ENCODE peak calls at places on chromosomes 1 and 21, in seven cellular contexts. L, P, N, Q, C, A and Z are unnamed samples.

GRCh38 chr1:35591211-35591610 is 18.1 kb downstream of the TFAP2E start:
- DNase-seq in L (no peak), A (no peak), P (no peak), N (no peak), C (no peak), Q (no peak), Z (no peak)

GRCh38 chr1:43172532-43172972 is 422 bp downstream of the CFAP57 start:
- DNase-seq in L (peak; percentile 89), A (peak; percentile 67), Q (peak; percentile 41), P (peak; percentile 76), N (peak; percentile 91), C (peak; percentile 67), Z (peak; percentile 59)

GRCh38 chr1:94757931-94758330 is 62.2 kb upstream of the SLC44A3 start:
- DNase-seq in C (no peak), N (no peak), P (no peak), L (peak; percentile 68), A (no peak), Q (no peak), Z (no peak)

GRCh38 chr21:38751379-38752050 is 54.2 kb upstream of the ETS2 start:
- DNase-seq in C (no peak), L (no peak), N (no peak), A (no peak), Q (no peak), P (no peak), Z (no peak)

GRCh38 chr1:235105051-235106043 is 23.3 kb downstream of the TOMM20 start:
- DNase-seq in C (no peak), L (peak; percentile 20), P (no peak), Q (no peak), N (peak; percentile 32), A (no peak), Z (no peak)

GRCh38 chr1:78227705-78228260 is 182.0 kb downstream of the GIPC2 start:
- DNase-seq in N (no peak), L (no peak), A (no peak), P (no peak), Q (no peak), C (no peak), Z (no peak)

GRCh38 chr1:6794164-6794563 is 8.9 kb downstream of the CAMTA1 start:
- DNase-seq in C (no peak), P (no peak), Q (no peak), N (peak; percentile 62), A (no peak), L (peak; percentile 69), Z (peak; percentile 29)

GRCh38 chr1:13675222-13675621 is 24.8 kb upstream of the PRDM2 start:
- DNase-seq in C (no peak), N (peak; percentile 70), L (no peak), A (peak; percentile 46), P (no peak), Q (no peak), Z (no peak)

GRCh38 chr1:32204943-32205361 is 519 bp upstream of the IQCC start:
- DNase-seq in N (peak; percentile 53), C (no peak), A (no peak), L (no peak), P (no peak), Q (no peak), Z (no peak)

GRCh38 chr1:209768354-209768774 is 12.5 kb downstream of the TRAF3IP3 start:
- DNase-seq in C (no peak), L (no peak), N (no peak), A (no peak), Q (no peak), P (peak; percentile 61), Z (no peak)

GRCh38 chr1:221335161-221336101 is 406.5 kb downstream of the DUSP10 start:
- DNase-seq in L (peak; percentile 85), Q (no peak), N (peak; percentile 87), C (no peak), P (no peak), A (peak; percentile 42), Z (no peak)

GRCh38 chr21:42737969-42738590 is 84.7 kb downstream of the PDE9A start:
- DNase-seq in N (no peak), C (no peak), Q (no peak), P (no peak), L (peak; percentile 26), A (no peak), Z (no peak)

GRCh38 chr1:231442735-231443134 is 20.6 kb upstream of the EGLN1 start:
- DNase-seq in Q (no peak), N (peak; percentile 22), A (no peak), P (no peak), C (no peak), L (peak; percentile 27), Z (no peak)

GRCh38 chr1:212482006-212482351 is 49.3 kb downstream of the NENF start:
- DNase-seq in L (no peak), Q (no peak), P (no peak), A (no peak), C (no peak), N (peak; percentile 18), Z (no peak)

GRCh38 chr1:167482184-167482583 is 36.1 kb downstream of the CD247 start:
- DNase-seq in Q (no peak), C (no peak), N (no peak), P (no peak), A (no peak), L (no peak), Z (no peak)

GRCh38 chr1:29354511-29355098 is 118.3 kb downstream of the PTPRU start:
- DNase-seq in Q (no peak), L (no peak), A (no peak), C (no peak), N (no peak), P (no peak), Z (no peak)

GRCh38 chr21:44013380-44014088 is 1.4 kb downstream of the TRAPPC10 start:
- DNase-seq in L (peak; percentile 27), A (no peak), Q (no peak), N (peak; percentile 58), P (peak; percentile 17), C (no peak), Z (no peak)

GRCh38 chr1:10471411-10472219 is 714 bp downstream of the DFFA start:
- DNase-seq in L (peak; percentile 57), P (no peak), C (no peak), N (peak; percentile 80), Q (no peak), A (no peak), Z (no peak)

GRCh38 chr1:36657826-36658225 is 175.1 kb upstream of the CSF3R start:
- DNase-seq in C (no peak), N (no peak), A (no peak), L (no peak), P (no peak), Q (no peak), Z (no peak)

GRCh38 chr1:204025917-204026709 is 46.8 kb upstream of the SOX13 start:
- DNase-seq in A (no peak), Q (no peak), P (no peak), L (no peak), N (no peak), C (no peak), Z (no peak)

GRCh38 chr1:163712321-163712720 is 390.6 kb downstream of the NUF2 start:
- DNase-seq in Q (no peak), L (no peak), P (no peak), A (no peak), C (no peak), N (no peak), Z (no peak)

GRCh38 chr1:36602189-36602588 is 119.5 kb upstream of the CSF3R start:
- DNase-seq in C (no peak), N (no peak), Q (no peak), L (no peak), A (no peak), P (no peak), Z (no peak)

GRCh38 chr1:37930246-37931142 is 16.4 kb downstream of the INPP5B start:
- DNase-seq in Q (no peak), A (no peak), N (peak; percentile 38), C (no peak), L (peak; percentile 87), P (no peak), Z (no peak)

GRCh38 chr21:38806153-38806941 is 618 bp downstream of the ETS2 start:
- DNase-seq in A (no peak), C (no peak), N (peak; percentile 41), P (no peak), Q (peak; percentile 22), L (no peak), Z (no peak)

GRCh38 chr1:28329395-28330153 is 734 bp downstream of the MED18 start:
- DNase-seq in Q (no peak), N (peak; percentile 67), C (no peak), P (peak; percentile 25), L (peak; percentile 48), A (no peak), Z (no peak)